ENCODE peak calls at places on chromosomes 3 and 15, in nine cellular contexts. N is adrenal gland, Z is body of pancreas, M is testis, C is suprapubic skin, H is uterus, I is A549, A is erythroblast, B is endothelial cell of umbilical vein. W is an unnamed sample.

GRCh38 chr3:168051579-168052183 is 44.0 kb downstream of the GOLIM4 start:
- DNase-seq in M (no peak), C (no peak), N (no peak), I (no peak), B (no peak), Z (no peak), A (no peak), H (no peak), W (no peak)

GRCh38 chr15:79450648-79451047 is 18.5 kb downstream of the MINAR1 start:
- DNase-seq in B (no peak), A (no peak), N (no peak), Z (no peak), C (no peak), H (no peak), I (no peak), M (no peak), W (no peak)

GRCh38 chr15:32824777-32825176 is 107.0 kb downstream of the GREM1 start:
- DNase-seq in Z (no peak), C (no peak), N (no peak), H (no peak), A (no peak), I (peak), M (no peak), B (peak), W (peak)

GRCh38 chr3:181695661-181696491 is 15.8 kb upstream of the SOX2 start:
- DNase-seq in Z (peak), C (no peak), N (no peak), B (peak), H (no peak), M (peak), I (no peak), A (peak), W (no peak)

GRCh38 chr3:127043041-127043641 is 60.2 kb downstream of the PLXNA1 start:
- DNase-seq in A (no peak), M (no peak), B (no peak), N (no peak), H (no peak), Z (peak), C (no peak), I (no peak), W (no peak)

GRCh38 chr15:92205255-92205739 is 188.4 kb upstream of the ST8SIA2 start:
- DNase-seq in I (peak), H (no peak), M (no peak), Z (no peak), C (no peak), B (no peak), N (peak), A (no peak), W (no peak)

GRCh38 chr15:61227269-61228024 is 1.7 kb downstream of the RORA start:
- DNase-seq in A (no peak), H (peak), C (peak), M (peak), B (peak), Z (peak), I (peak), N (peak), W (peak)

GRCh38 chr15:43215961-43216360 is 4.9 kb downstream of the EPB42 start:
- DNase-seq in Z (no peak), I (peak), H (no peak), B (no peak), C (no peak), N (no peak), A (no peak), M (no peak), W (peak)

GRCh38 chr3:66405701-66406091 is 95.1 kb downstream of the LRIG1 start:
- DNase-seq in N (no peak), Z (no peak), B (no peak), A (no peak), H (no peak), M (no peak), C (peak), I (no peak), W (peak)

DNA sequence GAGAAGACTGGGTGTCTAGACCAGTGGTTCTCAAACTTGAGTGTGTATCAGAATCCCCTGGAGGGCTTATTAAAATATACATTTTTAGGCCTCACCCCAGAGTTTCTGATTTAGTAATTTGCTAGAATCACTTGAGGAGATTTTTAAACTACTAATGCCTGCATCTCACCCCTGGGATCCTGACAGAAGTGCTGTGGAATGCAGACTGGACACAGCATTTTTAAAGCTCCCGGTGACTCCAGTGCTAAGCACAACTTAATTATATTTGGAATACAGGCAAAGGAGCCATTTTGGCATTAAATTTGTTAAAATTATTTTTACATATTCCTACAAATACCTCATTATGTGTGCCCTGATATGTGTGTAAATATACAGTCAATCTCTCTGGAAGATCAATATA is 26.7 kb upstream of the COL6A6 start:
- DNase-seq in Z (no peak), B (no peak), I (no peak), H (no peak), C (no peak), M (no peak), A (no peak), N (no peak), W (no peak)
- TF ChIP-seq POLR2A in Z (no peak), B (no peak), I (no peak), H (no peak), C (no peak), M (no peak), A (no peak), N (no peak), W (no peak)

GRCh38 chr3:36992806-36993325 is at the start of gene EPM2AIP1:
- DNase-seq in Z (no peak), H (no peak), C (peak), A (no peak), M (peak), N (no peak), I (no peak), B (no peak), W (peak)
- TF ChIP-seq POLR2A in Z (peak), H (peak), C (peak), A (peak), M (peak), N (peak), I (peak), B (peak), W (peak)

GRCh38 chr3:80355144-80355543 is 587.3 kb upstream of the ROBO1 start:
- DNase-seq in Z (no peak), C (no peak), M (no peak), H (no peak), A (no peak), N (no peak), I (no peak), B (no peak), W (no peak)

DNA sequence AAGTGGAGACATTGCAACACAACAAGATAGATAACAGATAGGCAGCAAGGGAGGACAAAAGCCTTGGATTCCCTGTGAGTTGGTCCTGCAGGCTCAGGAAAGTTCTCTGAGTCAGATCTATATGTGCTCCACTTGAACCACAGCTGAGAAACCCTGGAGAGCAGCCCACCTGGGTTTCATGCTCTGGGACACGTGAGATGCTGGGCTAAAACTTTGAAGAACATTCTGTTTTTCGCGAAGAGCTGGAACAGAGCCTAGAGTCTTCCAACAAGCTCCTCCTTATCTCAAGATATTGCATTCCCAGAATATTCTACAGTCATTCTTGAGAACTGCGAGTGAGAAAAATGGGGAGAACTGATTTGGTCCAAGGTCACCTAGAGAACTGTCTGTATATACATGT is 583.0 kb upstream of the ROBO1 start:
- DNase-seq in B (no peak), N (no peak), Z (no peak), I (no peak), H (no peak), C (no peak), M (peak), A (no peak), W (no peak)
- TF ChIP-seq POLR2A in B (no peak), N (no peak), Z (no peak), I (no peak), H (no peak), C (no peak), M (no peak), A (no peak), W (no peak)

GRCh38 chr3:39142067-39142466 is 11.3 kb downstream of the CSRNP1 start:
- DNase-seq in I (no peak), H (no peak), M (no peak), Z (no peak), B (no peak), C (no peak), N (no peak), A (no peak), W (no peak)
- TF ChIP-seq POLR2A in I (no peak), H (no peak), M (no peak), Z (peak), B (no peak), C (no peak), N (no peak), A (no peak), W (no peak)

DNA sequence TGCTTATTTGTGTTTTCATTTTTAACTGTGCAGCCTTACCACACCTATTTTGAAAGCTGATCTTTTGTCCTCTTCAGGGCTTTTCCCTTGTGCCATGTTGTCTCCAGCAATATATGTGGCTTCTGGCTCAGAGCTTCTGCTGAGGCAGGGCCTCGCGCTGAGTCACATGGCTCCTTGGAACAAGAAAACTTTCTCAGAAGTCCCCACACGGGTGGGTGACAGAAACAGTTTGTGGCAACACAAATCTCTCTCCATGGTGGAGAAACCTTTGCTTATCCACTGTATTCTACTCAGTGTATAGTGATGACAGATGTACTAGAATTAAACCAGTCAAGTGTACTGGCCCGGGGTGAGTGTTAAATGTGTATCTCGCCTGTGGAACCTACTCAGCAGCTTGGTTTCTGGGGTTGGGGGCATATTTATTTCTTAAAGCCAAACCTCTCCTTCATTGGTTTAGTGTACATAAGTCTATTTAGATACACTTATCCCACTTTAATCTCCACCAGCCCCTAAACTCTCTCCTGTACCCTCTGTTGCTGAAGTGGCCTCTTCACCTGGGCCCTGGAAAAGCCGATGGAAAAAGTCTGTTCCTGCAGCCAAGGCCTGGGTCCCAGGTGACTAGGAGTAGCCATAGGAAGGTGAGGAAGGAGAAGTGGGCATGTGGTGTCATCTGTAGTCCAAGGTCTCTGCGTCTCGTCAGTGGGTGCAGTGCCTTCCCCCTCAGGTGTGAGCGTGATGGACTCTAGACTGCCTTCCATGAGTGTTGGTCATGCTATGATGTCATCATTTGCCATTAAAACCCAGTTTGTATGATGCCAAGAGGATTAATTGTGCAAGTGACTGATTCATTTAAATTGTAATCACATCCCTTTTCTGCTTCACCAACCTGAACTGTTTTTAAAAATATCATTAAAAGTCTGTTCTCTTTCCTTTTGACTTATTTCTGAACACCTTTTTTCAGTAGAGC is 3.2 kb upstream of the FBXL22 start:
- DNase-seq in B (no peak), H (no peak), Z (no peak), N (no peak), A (peak), I (no peak), M (no peak), C (no peak), W (no peak)
- TF ChIP-seq POLR2A in B (no peak), H (no peak), Z (no peak), N (no peak), A (no peak), I (no peak), M (no peak), C (no peak), W (no peak)

GRCh38 chr3:195259564-195260285 is 11.2 kb downstream of the XXYLT1 start:
- DNase-seq in B (peak), H (peak), M (peak), C (peak), Z (peak), A (peak), N (peak), I (peak), W (peak)
- TF ChIP-seq POLR2A in B (peak), H (peak), M (no peak), C (no peak), Z (peak), A (peak), N (peak), I (no peak), W (peak)

GRCh38 chr3:194303749-194304148 is 47.4 kb downstream of the CPN2 start:
- DNase-seq in Z (no peak), M (no peak), C (peak), A (no peak), I (no peak), N (no peak), B (no peak), H (no peak), W (no peak)

GRCh38 chr3:194298331-194299227 is 52.5 kb downstream of the CPN2 start:
- DNase-seq in M (peak), N (peak), A (no peak), B (no peak), I (no peak), H (no peak), Z (no peak), C (peak), W (no peak)

GRCh38 chr3:194300392-194300758 is 50.8 kb downstream of the CPN2 start:
- DNase-seq in M (peak), H (peak), N (peak), B (no peak), C (peak), Z (peak), A (no peak), I (no peak), W (no peak)

GRCh38 chr3:194301730-194302129 is 49.4 kb downstream of the CPN2 start:
- DNase-seq in C (peak), B (no peak), Z (no peak), A (no peak), N (peak), I (no peak), M (no peak), H (no peak), W (no peak)

GRCh38 chr3:194300936-194301335 is 50.2 kb downstream of the CPN2 start:
- DNase-seq in C (peak), N (peak), I (no peak), B (no peak), M (no peak), Z (no peak), H (no peak), A (no peak), W (no peak)
- TF ChIP-seq POLR2A in C (no peak), N (no peak), I (no peak), B (no peak), M (no peak), Z (no peak), H (no peak), A (no peak), W (no peak)

DNA sequence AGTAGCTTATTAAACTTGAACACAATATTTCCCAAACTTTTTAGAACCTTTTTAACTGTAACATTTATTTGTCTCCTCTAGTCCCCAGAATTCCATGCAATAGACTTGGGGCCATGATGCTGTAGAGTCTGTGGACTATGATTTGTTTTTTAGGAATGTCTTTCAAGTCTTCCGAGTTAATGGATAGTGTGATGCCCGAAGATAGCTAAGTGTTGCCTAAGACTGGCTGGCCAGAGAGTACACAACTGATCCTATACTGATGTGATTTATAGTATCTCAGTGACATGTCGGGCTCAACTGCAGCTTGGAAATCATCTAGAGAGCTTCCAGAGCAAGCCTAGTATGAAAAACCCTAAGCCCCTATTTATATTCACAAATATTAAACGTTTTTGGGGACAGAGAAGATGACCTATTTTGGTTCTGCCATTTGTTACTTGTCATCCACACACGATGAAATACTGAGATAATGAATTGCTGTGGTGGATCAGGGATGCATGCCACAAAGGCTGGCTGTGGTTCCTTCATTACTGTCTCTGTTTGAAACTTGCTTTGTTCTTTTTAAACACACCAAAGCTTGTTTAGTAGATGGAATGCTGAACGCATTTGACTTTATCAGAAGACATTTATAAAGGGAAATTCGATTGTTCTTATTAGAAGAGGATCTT is 507.4 kb downstream of the TAFA4 start:
- DNase-seq in Z (no peak), I (no peak), A (no peak), C (no peak), N (no peak), H (no peak), M (no peak), B (no peak), W (no peak)
- TF ChIP-seq POLR2A in Z (no peak), I (no peak), A (no peak), C (no peak), N (no peak), H (no peak), M (no peak), B (no peak), W (no peak)

GRCh38 chr3:14450922-14451606 is 48.7 kb downstream of the SLC6A6 start:
- DNase-seq in B (no peak), N (no peak), C (no peak), I (no peak), M (no peak), H (no peak), A (no peak), Z (no peak), W (no peak)

GRCh38 chr3:14453368-14453710 is 50.9 kb downstream of the SLC6A6 start:
- DNase-seq in Z (no peak), C (no peak), N (no peak), M (no peak), B (no peak), H (no peak), I (no peak), A (no peak), W (no peak)

GRCh38 chr3:14453841-14454630 is 51.6 kb downstream of the SLC6A6 start:
- DNase-seq in C (no peak), H (no peak), Z (no peak), I (no peak), A (no peak), N (no peak), M (no peak), B (no peak), W (no peak)

GRCh38 chr3:14451844-14452533 is 49.6 kb downstream of the SLC6A6 start:
- DNase-seq in H (peak), C (peak), N (peak), B (peak), I (peak), Z (peak), A (peak), M (peak), W (peak)

DNA sequence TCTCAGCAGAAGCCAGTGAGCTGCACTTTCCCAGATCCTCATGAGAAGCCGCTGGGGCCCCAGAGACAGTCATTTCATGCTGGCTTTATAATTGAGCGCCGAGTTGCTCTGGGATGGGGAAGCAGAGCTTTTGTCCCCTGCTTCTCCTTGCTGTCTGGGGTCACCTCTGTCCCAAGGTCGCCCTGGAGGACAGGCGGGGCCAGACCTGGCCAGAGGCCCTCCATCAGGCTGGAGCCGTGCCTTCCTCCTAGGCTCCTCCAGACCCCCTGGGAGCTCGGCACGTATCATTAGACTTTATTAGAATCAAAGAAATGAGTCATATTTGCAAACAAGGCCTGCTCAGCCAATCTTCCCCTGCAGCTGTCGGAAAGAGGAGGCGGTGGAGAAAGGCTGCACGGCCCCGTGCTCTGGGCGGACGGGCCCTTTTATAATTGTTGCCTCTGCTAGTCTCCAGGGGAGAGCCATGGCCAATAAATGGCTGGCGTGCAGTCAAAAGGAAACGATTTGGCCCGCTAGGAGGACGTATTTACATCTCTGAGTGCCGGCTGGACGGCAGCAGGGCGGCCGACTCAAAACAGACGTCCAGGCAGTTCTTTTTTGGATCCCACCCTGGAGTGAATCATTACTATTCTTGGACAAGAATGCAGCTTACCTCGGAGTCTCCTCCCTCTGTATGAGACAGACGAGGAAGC is 50.4 kb downstream of the SLC6A6 start:
- DNase-seq in B (peak), M (peak), C (peak), H (peak), I (peak), A (no peak), N (peak), Z (peak), W (peak)
- TF ChIP-seq POLR2A in B (no peak), M (no peak), C (no peak), H (no peak), I (no peak), A (no peak), N (no peak), Z (peak), W (no peak)

GRCh38 chr3:43998374-43998840 is 243.3 kb upstream of the TOPAZ1 start:
- DNase-seq in M (no peak), H (no peak), A (no peak), I (no peak), C (no peak), Z (no peak), B (no peak), N (no peak), W (no peak)

GRCh38 chr3:43997788-43998373 is 243.8 kb upstream of the TOPAZ1 start:
- DNase-seq in N (no peak), B (no peak), A (no peak), M (no peak), I (peak), C (no peak), H (no peak), Z (no peak), W (no peak)

GRCh38 chr3:43999920-44000319 is 241.8 kb upstream of the TOPAZ1 start:
- DNase-seq in A (no peak), Z (no peak), B (no peak), H (no peak), I (no peak), N (no peak), C (no peak), M (no peak), W (no peak)

GRCh38 chr3:44000586-44000985 is 241.1 kb upstream of the TOPAZ1 start:
- DNase-seq in M (no peak), N (no peak), H (no peak), A (no peak), Z (no peak), C (no peak), I (peak), B (no peak), W (peak)

GRCh38 chr3:43998841-43999805 is 242.6 kb upstream of the TOPAZ1 start:
- DNase-seq in A (peak), H (no peak), N (no peak), C (no peak), B (peak), M (peak), Z (no peak), I (peak), W (peak)
- TF ChIP-seq POLR2A in A (no peak), H (no peak), N (no peak), C (no peak), B (no peak), M (no peak), Z (no peak), I (peak), W (peak)